ENCODE peak calls at places on chromosome 21, in six cellular contexts. R is brain microvascular endothelial cell, Q is neural crest cell, C is mucosa of descending colon, S is astrocyte of the cerebellum, J is transverse colon. P is an unnamed sample.

GRCh38 chr21:30769724-30770431 is 14.7 kb upstream of the KRTAP21-1 start:
- DNase-seq in R (no peak), Q (no peak), C (no peak), S (no peak), J (no peak), P (no peak)

GRCh38 chr21:19993186-19993711 is 1005.0 kb upstream of the NCAM2 start:
- DNase-seq in R (no peak), Q (no peak), C (no peak), S (no peak), J (no peak), P (no peak)

GRCh38 chr21:42319368-42319767 is 4.2 kb upstream of the TFF3 start:
- DNase-seq in R (no peak), Q (no peak), C (peak; percentile 64), S (no peak), J (no peak), P (no peak)

GRCh38 chr21:27725916-27726315 is 759.0 kb upstream of the ADAMTS5 start:
- DNase-seq in R (peak; percentile 24), Q (no peak), C (no peak), S (no peak), J (no peak), P (no peak)

GRCh38 chr21:27813750-27814149 is 846.9 kb upstream of the ADAMTS5 start:
- DNase-seq in R (no peak), Q (peak; percentile 62), C (no peak), S (no peak), J (peak; percentile 12), P (no peak)

GRCh38 chr21:25809013-25809412 is 74.2 kb downstream of the GABPA start:
- DNase-seq in R (no peak), Q (no peak), C (no peak), S (no peak), J (no peak), P (peak; percentile 31)

GRCh38 chr21:43201491-43201890 is 32.7 kb downstream of the CRYAA start:
- DNase-seq in R (no peak), Q (no peak), C (no peak), S (no peak), J (no peak), P (no peak)

GRCh38 chr21:28805885-28806284 is 186.8 kb downstream of the LTN1 start:
- DNase-seq in R (peak; percentile 60), Q (no peak), C (no peak), S (peak; percentile 41), J (no peak), P (peak; percentile 78)

GRCh38 chr21:41715649-41716321 is 51.1 kb downstream of the RIPK4 start:
- DNase-seq in R (no peak), Q (no peak), C (peak; percentile 63), S (no peak), J (peak; percentile 73), P (no peak)

GRCh38 chr21:43921979-43922945 is 57.2 kb downstream of the AGPAT3 start:
- DNase-seq in R (peak; percentile 4), Q (no peak), C (no peak), S (no peak), J (no peak), P (no peak)

GRCh38 chr21:42499430-42500106 is 3.5 kb upstream of the RSPH1 start:
- DNase-seq in R (no peak), Q (peak; percentile 9), C (no peak), S (no peak), J (no peak), P (no peak)

GRCh38 chr21:35232545-35233176 is 183.6 kb upstream of the RUNX1 start:
- DNase-seq in R (peak; percentile 76), Q (no peak), C (no peak), S (peak; percentile 75), J (no peak), P (peak; percentile 81)

GRCh38 chr21:43734830-43735229 is 15.9 kb downstream of the PDXK start:
- DNase-seq in R (no peak), Q (no peak), C (no peak), S (peak; percentile 83), J (no peak), P (no peak)

DNA sequence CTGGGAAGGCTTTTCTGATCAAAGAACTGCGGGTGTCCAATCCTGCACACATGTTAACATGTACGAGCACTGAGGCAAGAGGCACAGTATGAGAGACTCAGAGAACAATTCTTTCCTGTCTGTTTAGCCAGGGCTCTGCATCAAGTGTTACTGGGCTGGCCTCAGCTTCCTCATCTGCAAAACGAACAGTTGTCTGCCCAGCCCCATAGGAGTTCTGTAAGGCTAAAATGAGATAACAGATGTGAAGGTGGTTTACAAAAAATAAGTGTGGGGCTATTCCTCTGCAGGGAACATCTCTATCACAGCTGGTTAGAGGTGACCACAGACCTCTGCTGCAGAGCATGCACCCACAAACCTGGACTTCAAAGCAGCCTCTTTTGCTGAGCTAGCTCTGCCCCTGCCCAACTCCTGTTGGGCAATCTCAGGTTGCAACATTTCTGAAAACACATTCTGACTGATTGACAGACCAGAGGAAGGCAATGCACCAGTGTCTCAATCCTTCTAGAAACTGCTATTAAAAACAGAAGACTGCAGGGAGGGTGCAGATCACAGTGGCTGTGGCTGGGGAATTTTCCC is 10.5 kb upstream of the OLIG1 start:
- DNase-seq in R (no peak), Q (no peak), C (no peak), S (no peak), J (no peak), P (no peak)
- TF ChIP-seq CTCF in R (no peak), Q (no peak), C (no peak), S (no peak), J (no peak), P (no peak)

GRCh38 chr21:36661511-36662309 is 37.2 kb upstream of the SIM2 start:
- DNase-seq in R (peak; percentile 35), Q (peak; percentile 33), C (no peak), S (peak; percentile 23), J (peak; percentile 37), P (peak; percentile 4)
- TF ChIP-seq CTCF in R (peak; percentile 74), Q (peak; percentile 59), C (no peak), S (peak; percentile 61), J (peak; percentile 18), P (peak; percentile 74)

GRCh38 chr21:18801468-18801867 is 397.9 kb upstream of the TMPRSS15 start:
- DNase-seq in R (peak; percentile 12), Q (no peak), C (no peak), S (peak; percentile 2), J (no peak), P (no peak)
- TF ChIP-seq CTCF in R (peak; percentile 18), Q (peak; percentile 42), C (no peak), S (peak; percentile 35), J (no peak), P (peak; percentile 37)

GRCh38 chr21:15825699-15826098 is 95.9 kb downstream of the USP25 start:
- DNase-seq in R (no peak), Q (no peak), C (no peak), S (no peak), J (no peak), P (no peak)

GRCh38 chr21:15823486-15824150 is 93.8 kb downstream of the USP25 start:
- DNase-seq in R (no peak), Q (no peak), C (no peak), S (no peak), J (no peak), P (no peak)

GRCh38 chr21:15831497-15831896 is 101.7 kb downstream of the USP25 start:
- DNase-seq in R (no peak), Q (no peak), C (no peak), S (no peak), J (no peak), P (no peak)

GRCh38 chr21:15826908-15827601 is 97.3 kb downstream of the USP25 start:
- DNase-seq in R (no peak), Q (no peak), C (no peak), S (no peak), J (no peak), P (no peak)

GRCh38 chr21:15826147-15826780 is 96.5 kb downstream of the USP25 start:
- DNase-seq in R (no peak), Q (no peak), C (no peak), S (peak; percentile 29), J (peak; percentile 26), P (peak; percentile 17)
- TF ChIP-seq CTCF in R (peak; percentile 61), Q (peak; percentile 74), C (peak; percentile 23), S (peak; percentile 57), J (peak; percentile 50), P (peak; percentile 77)

DNA sequence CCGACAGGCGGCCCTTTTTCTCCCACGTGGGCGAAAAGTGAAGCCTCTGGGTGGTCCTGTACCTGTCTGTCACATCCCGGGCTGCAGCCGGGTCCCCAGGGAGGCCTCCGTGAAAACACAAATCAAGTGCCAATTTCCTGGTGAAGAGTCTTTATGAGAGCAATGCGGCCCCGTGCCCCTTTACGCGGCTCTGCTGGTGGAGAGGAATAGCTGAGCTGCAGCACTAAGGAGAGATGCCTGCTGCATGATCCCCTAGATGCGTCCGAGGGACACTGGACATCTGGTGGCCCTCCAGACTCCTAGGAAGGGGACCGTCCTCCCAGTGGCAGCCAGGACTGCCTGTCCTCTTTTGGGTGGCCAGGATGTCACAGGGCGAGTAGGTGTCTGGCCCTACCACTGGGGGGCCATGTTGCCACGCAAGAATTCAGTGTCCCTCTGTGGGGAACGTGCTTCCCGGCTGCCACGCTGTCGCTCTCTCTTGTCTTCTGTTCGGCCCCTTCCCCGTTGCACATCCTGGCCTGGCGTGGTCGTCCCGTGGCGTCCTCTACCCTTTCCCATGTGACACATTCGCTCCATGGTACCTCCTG is 38.7 kb downstream of the COL18A1 start:
- DNase-seq in R (no peak), Q (no peak), C (peak; percentile 3), S (no peak), J (no peak), P (no peak)
- TF ChIP-seq CTCF in R (peak; percentile 18), Q (no peak), C (no peak), S (no peak), J (no peak), P (peak; percentile 51)

DNA sequence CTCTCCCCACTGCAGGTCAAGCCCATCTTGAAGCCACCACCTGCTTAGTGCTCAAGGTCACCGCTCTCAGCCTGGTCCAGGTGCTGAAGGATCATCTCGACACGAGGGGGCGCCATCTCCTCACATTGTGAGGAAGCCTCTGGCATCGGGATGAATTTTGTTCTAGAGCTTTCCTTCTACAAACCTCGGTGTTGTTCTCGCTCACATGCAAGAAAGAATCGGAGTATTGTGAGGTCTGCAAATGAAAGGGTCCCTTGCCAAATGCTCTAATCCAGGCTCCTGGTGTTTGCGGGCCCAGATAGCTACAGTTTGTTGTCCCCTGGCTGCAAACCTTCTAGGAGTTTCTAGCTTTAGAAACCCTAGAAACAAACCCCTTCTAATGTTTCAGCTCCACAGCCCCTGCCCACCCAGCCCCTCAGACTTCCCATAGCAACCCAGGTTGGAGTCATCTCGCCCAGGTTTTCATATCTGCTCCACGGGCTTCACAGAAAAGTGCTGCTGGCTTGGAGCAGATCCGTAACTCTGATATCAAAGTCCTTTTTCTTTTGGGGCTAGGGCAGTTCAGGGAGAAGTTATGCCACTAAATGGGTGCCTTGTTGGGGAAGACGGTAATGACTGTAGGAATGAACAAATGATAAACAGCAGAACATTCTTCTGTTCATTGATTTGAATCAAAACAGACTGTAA is 8.6 kb upstream of the ATP5PO start:
- DNase-seq in R (peak; percentile 69), Q (peak; percentile 95), C (peak; percentile 91), S (peak; percentile 66), J (peak; percentile 94), P (peak; percentile 52)
- TF ChIP-seq CTCF in R (peak; percentile 93), Q (peak; percentile 93), C (peak; percentile 76), S (peak; percentile 89), J (peak; percentile 90), P (peak; percentile 98)